ENCODE peak calls at places on chromosomes 11 and 22, in seven cellular contexts. One of them, this sample, is unnamed.
A peak's percentile ranks its signal among the peaks of the same experiment; 100 is the strongest.

GRCh38 chr22:20503816-20504215 is 3.6 kb upstream of the MED15 start:
- DNase-seq in lower lobe of right lung: peak; percentile 8
- DNase-seq in H7: no peak
- DNase-seq in heart right ventricle: no peak
- DNase-seq in foreskin fibroblast: no peak
- DNase-seq in right lobe of liver: no peak
- DNase-seq in colonic mucosa: peak; percentile 81
- DNase-seq in this sample: no peak

GRCh38 chr11:76443254-76443935 is 1.4 kb upstream of the EMSY start:
- DNase-seq in right lobe of liver: no peak
- DNase-seq in foreskin fibroblast: peak; percentile 34
- DNase-seq in H7: no peak
- DNase-seq in colonic mucosa: no peak
- DNase-seq in heart right ventricle: no peak
- DNase-seq in lower lobe of right lung: no peak
- DNase-seq in this sample: peak; percentile 42

GRCh38 chr11:112195906-112196305 is 20.6 kb downstream of the BCO2 start:
- DNase-seq in colonic mucosa: no peak
- DNase-seq in right lobe of liver: no peak
- DNase-seq in lower lobe of right lung: no peak
- DNase-seq in H7: no peak
- DNase-seq in foreskin fibroblast: peak; percentile 5
- DNase-seq in heart right ventricle: no peak
- DNase-seq in this sample: no peak

GRCh38 chr11:94786264-94787126 is 18.3 kb downstream of the AMOTL1 start:
- DNase-seq in right lobe of liver: no peak
- DNase-seq in foreskin fibroblast: peak; percentile 70
- DNase-seq in colonic mucosa: no peak
- DNase-seq in lower lobe of right lung: no peak
- DNase-seq in H7: peak; percentile 65
- DNase-seq in heart right ventricle: no peak
- DNase-seq in this sample: peak; percentile 74

GRCh38 chr22:20578707-20579106 is 71.3 kb downstream of the MED15 start:
- DNase-seq in lower lobe of right lung: no peak
- DNase-seq in colonic mucosa: no peak
- DNase-seq in heart right ventricle: no peak
- DNase-seq in right lobe of liver: no peak
- DNase-seq in H7: no peak
- DNase-seq in foreskin fibroblast: no peak
- DNase-seq in this sample: no peak

GRCh38 chr11:8091671-8092070 is 10.7 kb downstream of the TUB start:
- DNase-seq in lower lobe of right lung: no peak
- DNase-seq in colonic mucosa: no peak
- DNase-seq in right lobe of liver: no peak
- DNase-seq in heart right ventricle: no peak
- DNase-seq in H7: no peak
- DNase-seq in foreskin fibroblast: no peak
- DNase-seq in this sample: no peak

GRCh38 chr11:107457558-107458271 is at the start of gene CWF19L2:
- DNase-seq in right lobe of liver: peak; percentile 88
- DNase-seq in foreskin fibroblast: peak; percentile 96
- DNase-seq in lower lobe of right lung: peak; percentile 93
- DNase-seq in H7: peak; percentile 76
- DNase-seq in colonic mucosa: peak; percentile 90
- DNase-seq in heart right ventricle: peak; percentile 91
- DNase-seq in this sample: peak; percentile 96

GRCh38 chr11:57586711-57587110 is 10.8 kb upstream of the SERPING1 start:
- DNase-seq in colonic mucosa: no peak
- DNase-seq in foreskin fibroblast: no peak
- DNase-seq in heart right ventricle: no peak
- DNase-seq in right lobe of liver: no peak
- DNase-seq in H7: no peak
- DNase-seq in lower lobe of right lung: no peak
- DNase-seq in this sample: no peak

GRCh38 chr11:108009497-108010360 is 1.0 kb downstream of the CUL5 start:
- DNase-seq in right lobe of liver: no peak
- DNase-seq in heart right ventricle: no peak
- DNase-seq in colonic mucosa: peak; percentile 30
- DNase-seq in foreskin fibroblast: peak; percentile 46
- DNase-seq in lower lobe of right lung: no peak
- DNase-seq in H7: no peak
- DNase-seq in this sample: peak; percentile 11

GRCh38 chr11:68792400-68792955 is 41.2 kb upstream of the TESMIN start:
- DNase-seq in colonic mucosa: no peak
- DNase-seq in lower lobe of right lung: no peak
- DNase-seq in foreskin fibroblast: no peak
- DNase-seq in right lobe of liver: no peak
- DNase-seq in heart right ventricle: no peak
- DNase-seq in H7: no peak
- DNase-seq in this sample: peak; percentile 58

GRCh38 chr22:35209203-35209602 is 48.1 kb upstream of the HMGXB4 start:
- DNase-seq in H7: no peak
- DNase-seq in lower lobe of right lung: no peak
- DNase-seq in heart right ventricle: no peak
- DNase-seq in colonic mucosa: no peak
- DNase-seq in right lobe of liver: no peak
- DNase-seq in foreskin fibroblast: no peak
- DNase-seq in this sample: no peak

GRCh38 chr11:128497057-128497957 is 90.1 kb downstream of the ETS1 start:
- DNase-seq in lower lobe of right lung: no peak
- DNase-seq in foreskin fibroblast: peak; percentile 98
- DNase-seq in H7: no peak
- DNase-seq in right lobe of liver: no peak
- DNase-seq in heart right ventricle: peak; percentile 66
- DNase-seq in colonic mucosa: no peak
- DNase-seq in this sample: peak; percentile 98

GRCh38 chr22:49514656-49515055 is 313.0 kb downstream of the BRD1 start:
- DNase-seq in colonic mucosa: no peak
- DNase-seq in H7: peak; percentile 24
- DNase-seq in heart right ventricle: no peak
- DNase-seq in lower lobe of right lung: no peak
- DNase-seq in foreskin fibroblast: no peak
- DNase-seq in right lobe of liver: no peak
- DNase-seq in this sample: no peak

GRCh38 chr11:8259316-8259995 is 4.2 kb downstream of the LMO1 start:
- DNase-seq in H7: no peak
- DNase-seq in right lobe of liver: no peak
- DNase-seq in colonic mucosa: no peak
- DNase-seq in heart right ventricle: no peak
- DNase-seq in lower lobe of right lung: peak; percentile 23
- DNase-seq in foreskin fibroblast: no peak
- DNase-seq in this sample: no peak

GRCh38 chr22:50169774-50170341 is 673 bp upstream of the PANX2 start:
- DNase-seq in heart right ventricle: no peak
- DNase-seq in right lobe of liver: peak; percentile 41
- DNase-seq in colonic mucosa: no peak
- DNase-seq in H7: peak; percentile 93
- DNase-seq in lower lobe of right lung: peak; percentile 64
- DNase-seq in foreskin fibroblast: peak; percentile 29
- DNase-seq in this sample: peak; percentile 9

GRCh38 chr11:92457250-92457649 is 232.6 kb downstream of the FAT3 start:
- DNase-seq in H7: no peak
- DNase-seq in foreskin fibroblast: peak; percentile 13
- DNase-seq in colonic mucosa: no peak
- DNase-seq in right lobe of liver: no peak
- DNase-seq in lower lobe of right lung: no peak
- DNase-seq in heart right ventricle: no peak
- DNase-seq in this sample: peak; percentile 60

GRCh38 chr22:33722817-33723216 is 197.5 kb downstream of the LARGE1 start:
- DNase-seq in heart right ventricle: no peak
- DNase-seq in right lobe of liver: no peak
- DNase-seq in colonic mucosa: no peak
- DNase-seq in lower lobe of right lung: no peak
- DNase-seq in H7: no peak
- DNase-seq in foreskin fibroblast: no peak
- DNase-seq in this sample: no peak

GRCh38 chr11:65421204-65422103 is 1.1 kb upstream of the NEAT1 start:
- DNase-seq in right lobe of liver: peak; percentile 93
- DNase-seq in lower lobe of right lung: peak; percentile 95
- DNase-seq in foreskin fibroblast: peak; percentile 99
- DNase-seq in H7: peak; percentile 56
- DNase-seq in heart right ventricle: peak; percentile 93
- DNase-seq in colonic mucosa: peak; percentile 96
- DNase-seq in this sample: peak; percentile 100

GRCh38 chr11:119368121-119369034 is 13.1 kb downstream of the USP2 start:
- DNase-seq in heart right ventricle: peak; percentile 69
- DNase-seq in colonic mucosa: peak; percentile 89
- DNase-seq in right lobe of liver: peak; percentile 75
- DNase-seq in foreskin fibroblast: no peak
- DNase-seq in H7: no peak
- DNase-seq in lower lobe of right lung: no peak
- DNase-seq in this sample: peak; percentile 23

GRCh38 chr11:2190670-2191471 is 19.3 kb upstream of the TH start:
- DNase-seq in right lobe of liver: no peak
- DNase-seq in colonic mucosa: no peak
- DNase-seq in lower lobe of right lung: peak; percentile 66
- DNase-seq in heart right ventricle: no peak
- DNase-seq in H7: no peak
- DNase-seq in foreskin fibroblast: no peak
- DNase-seq in this sample: no peak

DNA sequence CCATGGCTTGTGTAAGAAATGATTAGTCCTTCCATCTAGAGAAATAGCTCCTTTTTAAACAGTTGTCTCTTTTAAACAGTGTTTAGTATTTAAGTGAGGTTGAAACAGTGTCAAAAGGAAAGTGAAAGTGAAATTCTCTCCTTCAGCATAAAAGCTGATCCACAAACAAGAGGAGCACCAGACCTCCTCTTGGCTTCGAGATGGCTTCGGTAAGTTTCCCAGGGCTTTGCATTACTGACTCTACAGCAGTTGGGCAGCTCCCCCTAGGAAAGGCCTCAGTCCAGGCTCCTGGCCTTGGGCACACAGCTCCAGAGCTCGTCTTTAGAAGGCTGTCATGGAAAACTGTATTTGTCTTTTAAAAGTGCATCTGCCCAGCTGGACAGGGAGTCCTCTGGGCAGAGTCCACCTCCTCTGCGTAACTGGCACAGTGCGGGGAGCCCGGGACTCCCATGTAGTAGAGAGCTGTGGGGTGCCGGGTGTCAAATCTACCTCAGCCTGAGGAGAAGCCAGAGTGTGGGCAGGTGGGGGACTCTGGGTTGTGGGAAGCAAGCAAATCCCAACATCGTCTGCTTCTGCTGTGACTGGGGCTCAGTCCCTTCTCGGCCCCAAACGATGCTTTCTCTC is at the start of gene PLAAT4:
- DNase-seq in foreskin fibroblast: peak; percentile 70
- DNase-seq in heart right ventricle: peak; percentile 31
- DNase-seq in lower lobe of right lung: no peak
- DNase-seq in right lobe of liver: peak; percentile 59
- DNase-seq in H7: peak; percentile 36
- DNase-seq in colonic mucosa: peak; percentile 46
- DNase-seq in this sample: peak; percentile 69
- H3K4me3 ChIP-seq in foreskin fibroblast: peak within 1 kb of the TSS; percentile 46
- H3K4me3 ChIP-seq in heart right ventricle: peak within 1 kb of the TSS; percentile 58
- H3K4me3 ChIP-seq in lower lobe of right lung: peak within 1 kb of the TSS; percentile 65
- H3K4me3 ChIP-seq in right lobe of liver: peak within 1 kb of the TSS; percentile 56
- H3K4me3 ChIP-seq in H7: no peak within 1 kb of the TSS
- H3K4me3 ChIP-seq in colonic mucosa: peak within 1 kb of the TSS; percentile 42
- H3K4me3 ChIP-seq in this sample: peak within 1 kb of the TSS; percentile 68

GRCh38 chr22:28442264-28442950 is 237.2 kb downstream of the TTC28 start:
- DNase-seq in colonic mucosa: peak; percentile 78
- DNase-seq in H7: peak; percentile 92
- DNase-seq in heart right ventricle: peak; percentile 77
- DNase-seq in foreskin fibroblast: peak; percentile 89
- DNase-seq in lower lobe of right lung: peak; percentile 88
- DNase-seq in right lobe of liver: peak; percentile 86
- DNase-seq in this sample: peak; percentile 80

GRCh38 chr22:28441720-28442263 is 237.8 kb downstream of the TTC28 start:
- DNase-seq in foreskin fibroblast: no peak
- DNase-seq in lower lobe of right lung: no peak
- DNase-seq in heart right ventricle: no peak
- DNase-seq in H7: peak; percentile 22
- DNase-seq in colonic mucosa: no peak
- DNase-seq in right lobe of liver: no peak
- DNase-seq in this sample: no peak

GRCh38 chr22:28442951-28443876 is 236.4 kb downstream of the TTC28 start:
- DNase-seq in lower lobe of right lung: peak; percentile 63
- DNase-seq in H7: peak; percentile 51
- DNase-seq in colonic mucosa: peak; percentile 72
- DNase-seq in right lobe of liver: peak; percentile 55
- DNase-seq in heart right ventricle: peak; percentile 78
- DNase-seq in foreskin fibroblast: peak; percentile 91
- DNase-seq in this sample: peak; percentile 82

GRCh38 chr22:28440517-28441366 is 238.9 kb downstream of the TTC28 start:
- DNase-seq in heart right ventricle: no peak
- DNase-seq in right lobe of liver: no peak
- DNase-seq in lower lobe of right lung: no peak
- DNase-seq in foreskin fibroblast: peak; percentile 75
- DNase-seq in H7: no peak
- DNase-seq in colonic mucosa: no peak
- DNase-seq in this sample: peak; percentile 83

DNA sequence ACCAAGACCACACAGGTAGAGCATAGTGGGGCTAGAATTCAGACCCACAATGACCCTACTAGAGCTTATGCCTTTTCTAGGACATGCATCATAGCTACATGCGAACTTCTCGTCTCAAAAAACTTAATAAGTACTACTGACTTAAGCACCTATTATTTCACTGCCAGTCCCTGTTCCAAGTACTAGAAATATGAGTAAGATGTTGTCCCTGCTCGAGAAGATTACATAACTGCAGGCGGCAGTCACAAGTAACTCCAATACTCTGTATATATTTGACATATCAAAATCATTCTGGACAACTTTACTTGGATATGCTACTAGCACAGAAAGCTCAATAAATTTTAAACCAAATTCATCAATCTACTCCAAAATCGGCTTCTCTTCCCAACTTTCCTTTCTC is 235.0 kb downstream of the TTC28 start:
- DNase-seq in H7: no peak
- DNase-seq in right lobe of liver: no peak
- DNase-seq in heart right ventricle: no peak
- DNase-seq in colonic mucosa: no peak
- DNase-seq in lower lobe of right lung: no peak
- DNase-seq in foreskin fibroblast: no peak
- DNase-seq in this sample: no peak
- H3K4me3 ChIP-seq in H7: no peak overlapping the region
- H3K4me3 ChIP-seq in right lobe of liver: no peak overlapping the region
- H3K4me3 ChIP-seq in heart right ventricle: no peak overlapping the region
- H3K4me3 ChIP-seq in colonic mucosa: no peak overlapping the region
- H3K4me3 ChIP-seq in lower lobe of right lung: no peak overlapping the region
- H3K4me3 ChIP-seq in foreskin fibroblast: no peak overlapping the region
- H3K4me3 ChIP-seq in this sample: no peak overlapping the region

DNA sequence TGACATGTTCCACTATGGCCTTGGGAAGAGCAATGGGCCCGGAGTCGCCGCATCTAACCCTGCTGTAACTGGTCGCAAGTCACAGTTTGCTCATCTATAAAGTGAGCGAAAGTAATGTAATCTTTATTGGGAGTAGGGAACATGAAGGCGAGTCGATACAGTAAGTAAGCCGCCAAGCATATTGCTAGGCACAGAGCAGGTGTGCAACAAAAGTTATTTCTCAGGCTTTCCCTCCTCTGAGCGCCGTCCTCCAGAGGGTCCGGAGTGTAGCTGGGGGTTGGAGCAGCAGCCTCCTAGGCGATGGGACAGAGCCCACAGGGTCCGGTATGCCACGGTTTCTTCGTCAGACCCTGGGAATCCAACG is 343 bp upstream of the SPON1 start:
- DNase-seq in lower lobe of right lung: no peak
- DNase-seq in foreskin fibroblast: no peak
- DNase-seq in colonic mucosa: no peak
- DNase-seq in right lobe of liver: no peak
- DNase-seq in H7: no peak
- DNase-seq in heart right ventricle: no peak
- DNase-seq in this sample: no peak
- H3K4me3 ChIP-seq in lower lobe of right lung: peak overlapping the region; percentile 58
- H3K4me3 ChIP-seq in foreskin fibroblast: no peak overlapping the region
- H3K4me3 ChIP-seq in colonic mucosa: peak overlapping the region; percentile 56
- H3K4me3 ChIP-seq in right lobe of liver: no peak overlapping the region
- H3K4me3 ChIP-seq in H7: peak overlapping the region; percentile 47
- H3K4me3 ChIP-seq in heart right ventricle: peak overlapping the region; percentile 54
- H3K4me3 ChIP-seq in this sample: no peak overlapping the region

GRCh38 chr22:39773976-39774539 is 119.5 kb downstream of the ENTHD1 start:
- DNase-seq in foreskin fibroblast: no peak
- DNase-seq in right lobe of liver: no peak
- DNase-seq in colonic mucosa: peak; percentile 26
- DNase-seq in lower lobe of right lung: no peak
- DNase-seq in H7: no peak
- DNase-seq in heart right ventricle: no peak
- DNase-seq in this sample: peak; percentile 3
- H3K4me3 ChIP-seq in foreskin fibroblast: no peak overlapping the region
- H3K4me3 ChIP-seq in right lobe of liver: no peak overlapping the region
- H3K4me3 ChIP-seq in colonic mucosa: no peak overlapping the region
- H3K4me3 ChIP-seq in lower lobe of right lung: no peak overlapping the region
- H3K4me3 ChIP-seq in H7: no peak overlapping the region
- H3K4me3 ChIP-seq in heart right ventricle: no peak overlapping the region
- H3K4me3 ChIP-seq in this sample: no peak overlapping the region

This sample was measured in fibroblast of lung.